ENCODE peak calls at places on chromosomes 5 and 9, in seven cellular contexts. One of them, this sample, is unnamed.

GRCh38 chr9:136075881-136076678 is 19.0 kb downstream of the NACC2 start:
- DNase-seq in fibroblast of lung: no peak
- DNase-seq in astrocyte of the spinal cord: no peak
- DNase-seq in upper lobe of right lung: peak
- DNase-seq in WTC11: no peak
- DNase-seq in nephron progenitor cell: no peak
- DNase-seq in fibroblast of mammary gland: no peak
- DNase-seq in this sample: no peak

GRCh38 chr5:144125163-144125726 is 45.2 kb downstream of the YIPF5 start:
- DNase-seq in upper lobe of right lung: no peak
- DNase-seq in astrocyte of the spinal cord: no peak
- DNase-seq in fibroblast of mammary gland: peak
- DNase-seq in fibroblast of lung: peak
- DNase-seq in WTC11: no peak
- DNase-seq in nephron progenitor cell: no peak
- DNase-seq in this sample: no peak

GRCh38 chr9:35714579-35715252 is 17.3 kb downstream of the TLN1 start:
- DNase-seq in fibroblast of lung: no peak
- DNase-seq in astrocyte of the spinal cord: no peak
- DNase-seq in WTC11: no peak
- DNase-seq in fibroblast of mammary gland: no peak
- DNase-seq in nephron progenitor cell: no peak
- DNase-seq in upper lobe of right lung: no peak
- DNase-seq in this sample: no peak

GRCh38 chr5:14702238-14702839 is 37.8 kb downstream of the OTULIN start:
- DNase-seq in nephron progenitor cell: no peak
- DNase-seq in WTC11: no peak
- DNase-seq in fibroblast of mammary gland: no peak
- DNase-seq in astrocyte of the spinal cord: no peak
- DNase-seq in upper lobe of right lung: no peak
- DNase-seq in fibroblast of lung: no peak
- DNase-seq in this sample: no peak

GRCh38 chr5:147410496-147411395 is 99.1 kb downstream of the DPYSL3 start:
- DNase-seq in WTC11: no peak
- DNase-seq in astrocyte of the spinal cord: no peak
- DNase-seq in fibroblast of mammary gland: no peak
- DNase-seq in fibroblast of lung: no peak
- DNase-seq in upper lobe of right lung: no peak
- DNase-seq in nephron progenitor cell: no peak
- DNase-seq in this sample: no peak

GRCh38 chr5:36944607-36945225 is 68.1 kb downstream of the NIPBL start:
- DNase-seq in WTC11: no peak
- DNase-seq in fibroblast of lung: peak
- DNase-seq in upper lobe of right lung: no peak
- DNase-seq in astrocyte of the spinal cord: peak
- DNase-seq in fibroblast of mammary gland: peak
- DNase-seq in nephron progenitor cell: no peak
- DNase-seq in this sample: no peak

GRCh38 chr5:42526179-42526578 is 102.9 kb downstream of the GHR start:
- DNase-seq in WTC11: no peak
- DNase-seq in fibroblast of lung: no peak
- DNase-seq in nephron progenitor cell: no peak
- DNase-seq in astrocyte of the spinal cord: no peak
- DNase-seq in fibroblast of mammary gland: no peak
- DNase-seq in upper lobe of right lung: no peak
- DNase-seq in this sample: no peak

GRCh38 chr5:172878585-172879433 is 44.8 kb downstream of the ERGIC1 start:
- DNase-seq in fibroblast of lung: no peak
- DNase-seq in upper lobe of right lung: no peak
- DNase-seq in nephron progenitor cell: no peak
- DNase-seq in fibroblast of mammary gland: peak
- DNase-seq in WTC11: no peak
- DNase-seq in astrocyte of the spinal cord: peak
- DNase-seq in this sample: no peak

GRCh38 chr9:78025186-78025585 is 6.4 kb downstream of the GNAQ start:
- DNase-seq in fibroblast of mammary gland: no peak
- DNase-seq in WTC11: no peak
- DNase-seq in astrocyte of the spinal cord: no peak
- DNase-seq in fibroblast of lung: no peak
- DNase-seq in upper lobe of right lung: no peak
- DNase-seq in nephron progenitor cell: no peak
- DNase-seq in this sample: no peak

GRCh38 chr5:158606228-158606627 is 493.5 kb downstream of the EBF1 start:
- DNase-seq in nephron progenitor cell: no peak
- DNase-seq in astrocyte of the spinal cord: no peak
- DNase-seq in fibroblast of lung: no peak
- DNase-seq in fibroblast of mammary gland: no peak
- DNase-seq in WTC11: no peak
- DNase-seq in upper lobe of right lung: no peak
- DNase-seq in this sample: no peak

GRCh38 chr5:77546-77945 is 14.4 kb upstream of the PLEKHG4B start:
- DNase-seq in fibroblast of lung: no peak
- DNase-seq in fibroblast of mammary gland: no peak
- DNase-seq in nephron progenitor cell: no peak
- DNase-seq in upper lobe of right lung: no peak
- DNase-seq in astrocyte of the spinal cord: no peak
- DNase-seq in WTC11: no peak
- DNase-seq in this sample: no peak

GRCh38 chr9:7481570-7481969 is 318.0 kb downstream of the DMAC1 start:
- DNase-seq in nephron progenitor cell: no peak
- DNase-seq in fibroblast of mammary gland: no peak
- DNase-seq in upper lobe of right lung: no peak
- DNase-seq in WTC11: no peak
- DNase-seq in fibroblast of lung: no peak
- DNase-seq in astrocyte of the spinal cord: no peak
- DNase-seq in this sample: no peak

DNA sequence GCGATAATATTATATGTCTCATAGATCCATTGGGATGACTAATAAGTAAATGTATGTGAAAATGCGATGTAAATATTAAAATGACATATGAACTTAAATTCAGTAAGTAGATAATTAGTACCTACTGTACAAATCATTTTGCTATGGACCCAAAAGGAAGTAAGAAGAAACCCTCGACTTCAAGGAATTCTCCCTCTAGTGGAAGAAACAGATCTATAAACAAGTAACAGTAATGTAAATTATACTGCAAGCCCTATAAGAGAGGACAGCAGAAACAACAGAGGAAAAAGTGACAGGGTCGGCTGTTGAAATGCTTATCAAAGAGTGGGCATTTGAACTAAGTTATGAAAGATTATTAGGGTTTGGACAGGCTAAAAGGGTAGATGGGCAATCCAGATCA is 320.3 kb downstream of the DMAC1 start:
- DNase-seq in fibroblast of lung: peak
- DNase-seq in upper lobe of right lung: no peak
- DNase-seq in fibroblast of mammary gland: no peak
- DNase-seq in WTC11: no peak
- DNase-seq in nephron progenitor cell: no peak
- DNase-seq in astrocyte of the spinal cord: no peak
- DNase-seq in this sample: no peak
- TF ChIP-seq CTCF in fibroblast of lung: peak
- TF ChIP-seq CTCF in upper lobe of right lung: no peak
- TF ChIP-seq CTCF in fibroblast of mammary gland: peak
- TF ChIP-seq CTCF in WTC11: peak
- TF ChIP-seq CTCF in nephron progenitor cell: no peak
- TF ChIP-seq CTCF in astrocyte of the spinal cord: no peak
- TF ChIP-seq CTCF in this sample: no peak

GRCh38 chr5:181151146-181151545 is 3.8 kb downstream of the OR2V2 start:
- DNase-seq in WTC11: peak
- DNase-seq in fibroblast of mammary gland: no peak
- DNase-seq in nephron progenitor cell: no peak
- DNase-seq in upper lobe of right lung: no peak
- DNase-seq in astrocyte of the spinal cord: no peak
- DNase-seq in fibroblast of lung: peak
- DNase-seq in this sample: no peak
- TF ChIP-seq CTCF in WTC11: no peak
- TF ChIP-seq CTCF in fibroblast of mammary gland: no peak
- TF ChIP-seq CTCF in nephron progenitor cell: no peak
- TF ChIP-seq CTCF in upper lobe of right lung: no peak
- TF ChIP-seq CTCF in astrocyte of the spinal cord: no peak
- TF ChIP-seq CTCF in fibroblast of lung: no peak
- TF ChIP-seq CTCF in this sample: no peak

GRCh38 chr5:10036136-10036535 is 213.6 kb downstream of the ATPSCKMT start:
- DNase-seq in WTC11: no peak
- DNase-seq in fibroblast of lung: peak
- DNase-seq in upper lobe of right lung: no peak
- DNase-seq in nephron progenitor cell: no peak
- DNase-seq in fibroblast of mammary gland: peak
- DNase-seq in astrocyte of the spinal cord: no peak
- DNase-seq in this sample: no peak

GRCh38 chr5:10031817-10032216 is 217.9 kb downstream of the ATPSCKMT start:
- DNase-seq in fibroblast of lung: no peak
- DNase-seq in upper lobe of right lung: no peak
- DNase-seq in astrocyte of the spinal cord: no peak
- DNase-seq in fibroblast of mammary gland: no peak
- DNase-seq in WTC11: no peak
- DNase-seq in nephron progenitor cell: no peak
- DNase-seq in this sample: no peak

GRCh38 chr5:10034008-10034407 is 215.7 kb downstream of the ATPSCKMT start:
- DNase-seq in nephron progenitor cell: no peak
- DNase-seq in astrocyte of the spinal cord: no peak
- DNase-seq in upper lobe of right lung: no peak
- DNase-seq in WTC11: no peak
- DNase-seq in fibroblast of mammary gland: peak
- DNase-seq in fibroblast of lung: no peak
- DNase-seq in this sample: no peak

DNA sequence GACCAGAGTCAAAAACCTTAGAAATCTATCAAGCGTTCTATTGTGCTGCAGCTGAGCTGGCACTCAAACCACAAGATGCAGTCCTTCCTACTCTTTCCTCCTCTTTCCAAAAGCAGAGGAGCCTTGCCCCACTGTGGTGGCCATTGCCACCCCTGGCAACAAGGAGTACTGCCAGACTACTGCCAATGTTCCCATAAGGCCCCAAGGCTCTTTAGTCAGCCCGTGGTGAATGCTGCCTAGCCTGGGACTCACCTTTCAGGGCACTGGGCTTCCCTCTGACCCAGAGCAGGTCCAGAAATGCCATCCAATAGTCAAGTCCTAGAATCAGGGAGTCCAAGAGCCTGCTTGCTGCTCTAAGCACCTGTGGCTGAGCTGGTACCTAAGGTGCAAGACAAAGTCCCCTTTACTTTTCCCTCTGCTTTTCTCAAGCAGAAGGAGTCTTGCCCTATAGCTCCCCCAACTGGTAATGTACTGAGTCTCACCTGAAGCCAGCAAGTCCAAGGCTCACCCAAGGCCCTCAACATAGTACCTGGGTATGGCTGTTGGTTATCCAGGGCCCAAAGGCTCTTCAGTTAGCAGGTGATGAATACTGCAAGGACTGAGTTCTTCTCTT is 219.4 kb downstream of the ATPSCKMT start:
- DNase-seq in nephron progenitor cell: peak
- DNase-seq in WTC11: peak
- DNase-seq in astrocyte of the spinal cord: peak
- DNase-seq in fibroblast of mammary gland: peak
- DNase-seq in fibroblast of lung: peak
- DNase-seq in upper lobe of right lung: no peak
- DNase-seq in this sample: no peak
- TF ChIP-seq CTCF in nephron progenitor cell: peak
- TF ChIP-seq CTCF in WTC11: no peak
- TF ChIP-seq CTCF in astrocyte of the spinal cord: peak
- TF ChIP-seq CTCF in fibroblast of mammary gland: peak
- TF ChIP-seq CTCF in fibroblast of lung: peak
- TF ChIP-seq CTCF in upper lobe of right lung: peak
- TF ChIP-seq CTCF in this sample: no peak

GRCh38 chr9:128254855-128255759 is 20.7 kb downstream of the GOLGA2 start:
- DNase-seq in astrocyte of the spinal cord: peak
- DNase-seq in fibroblast of lung: peak
- DNase-seq in nephron progenitor cell: peak
- DNase-seq in fibroblast of mammary gland: peak
- DNase-seq in WTC11: peak
- DNase-seq in upper lobe of right lung: peak
- DNase-seq in this sample: peak
- TF ChIP-seq CTCF in astrocyte of the spinal cord: peak
- TF ChIP-seq CTCF in fibroblast of lung: peak
- TF ChIP-seq CTCF in nephron progenitor cell: peak
- TF ChIP-seq CTCF in fibroblast of mammary gland: peak
- TF ChIP-seq CTCF in WTC11: peak
- TF ChIP-seq CTCF in upper lobe of right lung: peak
- TF ChIP-seq CTCF in this sample: peak

DNA sequence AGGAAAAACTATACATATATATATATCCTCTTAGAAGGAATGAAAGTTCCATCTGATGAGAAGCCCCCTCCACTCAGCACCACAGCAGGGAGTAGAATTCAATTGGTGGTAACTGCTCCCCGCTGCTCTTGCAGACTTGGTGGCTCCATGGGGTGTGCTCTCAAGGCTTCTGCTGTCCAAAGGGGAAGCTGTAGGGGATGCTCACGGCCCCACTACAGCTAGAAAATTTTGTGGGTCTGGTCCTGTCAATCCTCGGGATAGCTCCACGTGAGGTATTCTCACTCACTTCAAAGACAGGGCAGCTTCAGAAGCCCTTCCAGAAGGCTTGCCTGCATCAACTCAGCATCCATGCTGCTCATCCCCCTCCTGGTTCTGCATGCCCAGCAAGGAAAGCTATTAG is 247.2 kb downstream of the CETN3 start:
- DNase-seq in fibroblast of lung: no peak
- DNase-seq in WTC11: no peak
- DNase-seq in astrocyte of the spinal cord: no peak
- DNase-seq in nephron progenitor cell: no peak
- DNase-seq in upper lobe of right lung: no peak
- DNase-seq in fibroblast of mammary gland: no peak
- DNase-seq in this sample: no peak
- TF ChIP-seq CTCF in fibroblast of lung: no peak
- TF ChIP-seq CTCF in WTC11: no peak
- TF ChIP-seq CTCF in astrocyte of the spinal cord: no peak
- TF ChIP-seq CTCF in nephron progenitor cell: no peak
- TF ChIP-seq CTCF in upper lobe of right lung: no peak
- TF ChIP-seq CTCF in fibroblast of mammary gland: no peak
- TF ChIP-seq CTCF in this sample: no peak

GRCh38 chr5:68053202-68053601 is 162.4 kb upstream of the PIK3R1 start:
- DNase-seq in WTC11: no peak
- DNase-seq in nephron progenitor cell: no peak
- DNase-seq in astrocyte of the spinal cord: peak
- DNase-seq in upper lobe of right lung: no peak
- DNase-seq in fibroblast of mammary gland: peak
- DNase-seq in fibroblast of lung: peak
- DNase-seq in this sample: no peak

GRCh38 chr5:68054625-68055024 is 160.9 kb upstream of the PIK3R1 start:
- DNase-seq in WTC11: no peak
- DNase-seq in nephron progenitor cell: no peak
- DNase-seq in fibroblast of lung: no peak
- DNase-seq in astrocyte of the spinal cord: no peak
- DNase-seq in fibroblast of mammary gland: no peak
- DNase-seq in upper lobe of right lung: no peak
- DNase-seq in this sample: no peak

GRCh38 chr5:68057186-68057585 is 158.4 kb upstream of the PIK3R1 start:
- DNase-seq in WTC11: no peak
- DNase-seq in nephron progenitor cell: no peak
- DNase-seq in fibroblast of mammary gland: no peak
- DNase-seq in astrocyte of the spinal cord: no peak
- DNase-seq in fibroblast of lung: no peak
- DNase-seq in upper lobe of right lung: no peak
- DNase-seq in this sample: no peak

GRCh38 chr5:68060382-68060781 is 155.2 kb upstream of the PIK3R1 start:
- DNase-seq in fibroblast of mammary gland: no peak
- DNase-seq in nephron progenitor cell: no peak
- DNase-seq in astrocyte of the spinal cord: no peak
- DNase-seq in upper lobe of right lung: no peak
- DNase-seq in WTC11: no peak
- DNase-seq in fibroblast of lung: no peak
- DNase-seq in this sample: no peak

GRCh38 chr5:68055686-68056085 is 159.9 kb upstream of the PIK3R1 start:
- DNase-seq in nephron progenitor cell: no peak
- DNase-seq in fibroblast of lung: no peak
- DNase-seq in WTC11: no peak
- DNase-seq in upper lobe of right lung: no peak
- DNase-seq in fibroblast of mammary gland: no peak
- DNase-seq in astrocyte of the spinal cord: no peak
- DNase-seq in this sample: no peak
- TF ChIP-seq CTCF in nephron progenitor cell: no peak
- TF ChIP-seq CTCF in fibroblast of lung: no peak
- TF ChIP-seq CTCF in WTC11: no peak
- TF ChIP-seq CTCF in upper lobe of right lung: no peak
- TF ChIP-seq CTCF in fibroblast of mammary gland: no peak
- TF ChIP-seq CTCF in astrocyte of the spinal cord: no peak
- TF ChIP-seq CTCF in this sample: no peak

This sample was measured in omental fat pad.